ENCODE peak calls at places on chromosomes 12 and 14, in nine cellular contexts. One of them, this sample, is unnamed.

GRCh38 chr14:89029961-89030694 is 205.7 kb downstream of the TTC8 start:
- DNase-seq in GM23338: no peak
- DNase-seq in K562: no peak
- DNase-seq in keratinocyte: no peak
- DNase-seq in astrocyte: no peak
- DNase-seq in DND-41: no peak
- DNase-seq in fibroblast of lung: no peak
- DNase-seq in hepatocyte: no peak
- DNase-seq in HCT116: no peak
- DNase-seq in this sample: no peak

GRCh38 chr14:100419856-100420255 is 96.7 kb downstream of the SLC25A47 start:
- DNase-seq in GM23338: peak; percentile 63
- DNase-seq in K562: peak; percentile 32
- DNase-seq in keratinocyte: no peak
- DNase-seq in astrocyte: no peak
- DNase-seq in DND-41: no peak
- DNase-seq in fibroblast of lung: no peak
- DNase-seq in hepatocyte: no peak
- DNase-seq in HCT116: no peak
- DNase-seq in this sample: no peak

GRCh38 chr12:11814362-11814761 is 164.9 kb downstream of the ETV6 start:
- DNase-seq in GM23338: no peak
- DNase-seq in K562: no peak
- DNase-seq in keratinocyte: no peak
- DNase-seq in astrocyte: peak; percentile 84
- DNase-seq in DND-41: peak; percentile 75
- DNase-seq in fibroblast of lung: peak; percentile 89
- DNase-seq in hepatocyte: peak; percentile 34
- DNase-seq in HCT116: no peak
- DNase-seq in this sample: no peak

GRCh38 chr12:55704824-55705780 is 2.6 kb downstream of the ITGA7 start:
- DNase-seq in GM23338: no peak
- DNase-seq in K562: no peak
- DNase-seq in keratinocyte: no peak
- DNase-seq in astrocyte: no peak
- DNase-seq in DND-41: no peak
- DNase-seq in fibroblast of lung: no peak
- DNase-seq in hepatocyte: no peak
- DNase-seq in HCT116: no peak
- DNase-seq in this sample: no peak

GRCh38 chr12:110343921-110344555 is 59.5 kb downstream of the ANAPC7 start:
- DNase-seq in GM23338: no peak
- DNase-seq in K562: no peak
- DNase-seq in keratinocyte: no peak
- DNase-seq in astrocyte: no peak
- DNase-seq in DND-41: no peak
- DNase-seq in fibroblast of lung: no peak
- DNase-seq in hepatocyte: no peak
- DNase-seq in HCT116: no peak
- DNase-seq in this sample: no peak

GRCh38 chr12:75725505-75726120 is 214.2 kb upstream of the KRR1 start:
- DNase-seq in GM23338: no peak
- DNase-seq in K562: peak; percentile 13
- DNase-seq in keratinocyte: no peak
- DNase-seq in astrocyte: peak; percentile 71
- DNase-seq in DND-41: no peak
- DNase-seq in fibroblast of lung: peak; percentile 77
- DNase-seq in hepatocyte: no peak
- DNase-seq in HCT116: peak; percentile 89
- DNase-seq in this sample: no peak

GRCh38 chr14:52821805-52822250 is 30.4 kb upstream of the GNPNAT1 start:
- DNase-seq in GM23338: no peak
- DNase-seq in K562: no peak
- DNase-seq in keratinocyte: no peak
- DNase-seq in astrocyte: no peak
- DNase-seq in DND-41: no peak
- DNase-seq in fibroblast of lung: no peak
- DNase-seq in hepatocyte: peak; percentile 12
- DNase-seq in HCT116: no peak
- DNase-seq in this sample: no peak

GRCh38 chr12:97941686-97942354 is 479.2 kb downstream of the RMST start:
- DNase-seq in GM23338: no peak
- DNase-seq in K562: no peak
- DNase-seq in keratinocyte: no peak
- DNase-seq in astrocyte: no peak
- DNase-seq in DND-41: no peak
- DNase-seq in fibroblast of lung: no peak
- DNase-seq in hepatocyte: peak; percentile 16
- DNase-seq in HCT116: no peak
- DNase-seq in this sample: no peak

GRCh38 chr12:46556105-46556559 is 183.6 kb upstream of the SLC38A2 start:
- DNase-seq in GM23338: no peak
- DNase-seq in K562: no peak
- DNase-seq in keratinocyte: no peak
- DNase-seq in astrocyte: peak; percentile 99
- DNase-seq in DND-41: no peak
- DNase-seq in fibroblast of lung: peak; percentile 98
- DNase-seq in hepatocyte: no peak
- DNase-seq in HCT116: peak; percentile 84
- DNase-seq in this sample: peak; percentile 94

GRCh38 chr12:128791395-128792322 is 32.1 kb downstream of the SLC15A4 start:
- DNase-seq in GM23338: no peak
- DNase-seq in K562: no peak
- DNase-seq in keratinocyte: no peak
- DNase-seq in astrocyte: no peak
- DNase-seq in DND-41: no peak
- DNase-seq in fibroblast of lung: no peak
- DNase-seq in hepatocyte: no peak
- DNase-seq in HCT116: no peak
- DNase-seq in this sample: no peak

GRCh38 chr12:123903301-123904065 is 69.1 kb downstream of the CCDC92 start:
- DNase-seq in GM23338: no peak
- DNase-seq in K562: no peak
- DNase-seq in keratinocyte: no peak
- DNase-seq in astrocyte: no peak
- DNase-seq in DND-41: no peak
- DNase-seq in fibroblast of lung: no peak
- DNase-seq in hepatocyte: no peak
- DNase-seq in HCT116: no peak
- DNase-seq in this sample: no peak

GRCh38 chr12:24850486-24850885 is 98.4 kb downstream of the BCAT1 start:
- DNase-seq in GM23338: no peak
- DNase-seq in K562: no peak
- DNase-seq in keratinocyte: no peak
- DNase-seq in astrocyte: no peak
- DNase-seq in DND-41: no peak
- DNase-seq in fibroblast of lung: no peak
- DNase-seq in hepatocyte: no peak
- DNase-seq in HCT116: no peak
- DNase-seq in this sample: no peak

DNA sequence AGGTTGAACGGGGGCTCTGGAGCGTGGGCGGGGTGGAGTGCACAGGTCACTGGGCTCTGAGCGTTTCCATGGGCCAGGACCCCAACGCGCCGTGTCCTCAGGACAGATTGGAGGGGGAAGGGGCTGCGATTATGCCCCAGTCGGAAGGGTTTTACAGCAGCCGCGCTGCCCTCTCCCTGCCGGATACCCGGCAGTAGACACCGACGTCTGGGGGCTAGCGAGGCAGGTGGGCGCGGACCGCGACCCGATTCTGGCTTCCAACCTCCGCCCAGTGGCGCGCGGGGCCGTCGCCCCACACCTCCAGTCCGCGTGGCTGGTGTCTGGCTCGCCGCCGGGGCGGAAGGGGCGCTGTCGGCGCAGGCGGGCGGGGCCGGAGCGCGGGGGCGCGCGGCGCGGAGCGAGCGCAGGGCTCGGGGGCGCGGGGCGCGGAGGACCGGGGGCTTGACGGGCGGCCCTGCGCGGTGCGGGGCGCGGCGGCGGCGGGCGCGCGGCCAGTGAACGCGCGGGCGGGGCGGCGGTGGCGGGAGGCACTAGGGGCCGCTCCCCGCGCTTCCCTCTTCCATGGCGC is 2.4 kb upstream of the KIF26A start:
- DNase-seq in GM23338: no peak
- DNase-seq in K562: no peak
- DNase-seq in keratinocyte: no peak
- DNase-seq in astrocyte: no peak
- DNase-seq in DND-41: no peak
- DNase-seq in fibroblast of lung: no peak
- DNase-seq in hepatocyte: no peak
- DNase-seq in HCT116: no peak
- DNase-seq in this sample: no peak
- TF ChIP-seq EZH2 in GM23338: peak; percentile 58
- TF ChIP-seq EZH2 in K562: no peak
- TF ChIP-seq EZH2 in keratinocyte: peak; percentile 4
- TF ChIP-seq EZH2 in astrocyte: peak; percentile 63
- TF ChIP-seq EZH2 in DND-41: no peak
- TF ChIP-seq EZH2 in fibroblast of lung: no peak
- TF ChIP-seq EZH2 in hepatocyte: peak; percentile 60
- TF ChIP-seq EZH2 in HCT116: no peak
- TF ChIP-seq EZH2 in this sample: no peak

DNA sequence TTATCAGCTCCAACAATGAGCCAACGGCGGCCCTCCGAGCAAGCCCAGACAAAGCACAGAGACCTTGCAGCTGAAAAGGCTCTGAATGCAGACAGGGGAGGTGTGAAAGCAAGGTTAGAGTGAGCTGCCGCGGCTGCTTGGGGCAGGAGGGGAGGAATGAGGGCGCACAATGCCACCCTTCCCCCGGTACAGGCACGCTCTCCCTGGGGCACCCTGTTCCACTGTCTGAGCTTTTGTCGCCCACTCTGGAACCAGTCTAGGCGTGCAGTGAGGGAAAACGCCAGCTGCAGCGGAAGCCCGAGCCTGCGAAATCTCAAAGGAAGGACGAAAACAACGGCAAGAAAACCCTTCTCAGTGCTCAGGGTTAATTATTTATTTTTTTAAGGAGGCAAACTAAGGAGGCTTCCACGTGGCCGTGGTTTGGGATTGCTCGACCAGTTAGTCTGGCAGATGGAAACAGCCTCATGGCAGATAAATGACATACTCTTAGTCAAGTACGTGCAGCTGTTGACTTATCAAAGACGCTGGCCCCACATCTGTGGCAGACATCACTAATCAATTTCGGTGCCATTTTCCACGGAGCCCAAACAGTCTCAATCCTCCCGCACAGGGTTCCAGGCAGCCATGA is 66.2 kb downstream of the RBM19 start:
- DNase-seq in GM23338: peak; percentile 42
- DNase-seq in K562: no peak
- DNase-seq in keratinocyte: no peak
- DNase-seq in astrocyte: no peak
- DNase-seq in DND-41: no peak
- DNase-seq in fibroblast of lung: no peak
- DNase-seq in hepatocyte: no peak
- DNase-seq in HCT116: no peak
- DNase-seq in this sample: no peak
- H3K4me3 ChIP-seq in GM23338: no peak overlapping the region
- H3K4me3 ChIP-seq in K562: no peak overlapping the region
- H3K4me3 ChIP-seq in keratinocyte: peak overlapping the region; percentile 56
- H3K4me3 ChIP-seq in astrocyte: no peak overlapping the region
- H3K4me3 ChIP-seq in DND-41: no peak overlapping the region
- H3K4me3 ChIP-seq in fibroblast of lung: no peak overlapping the region
- H3K4me3 ChIP-seq in hepatocyte: no peak overlapping the region
- H3K4me3 ChIP-seq in HCT116: no peak overlapping the region
- H3K4me3 ChIP-seq in this sample: no peak overlapping the region

GRCh38 chr12:116135209-116135930 is 142.1 kb downstream of the MED13L start:
- DNase-seq in GM23338: no peak
- DNase-seq in K562: no peak
- DNase-seq in keratinocyte: peak; percentile 38
- DNase-seq in astrocyte: peak; percentile 73
- DNase-seq in DND-41: no peak
- DNase-seq in fibroblast of lung: peak; percentile 80
- DNase-seq in hepatocyte: no peak
- DNase-seq in HCT116: peak; percentile 40
- DNase-seq in this sample: peak; percentile 20

GRCh38 chr12:116138781-116139180 is 138.7 kb downstream of the MED13L start:
- DNase-seq in GM23338: no peak
- DNase-seq in K562: no peak
- DNase-seq in keratinocyte: no peak
- DNase-seq in astrocyte: peak; percentile 79
- DNase-seq in DND-41: no peak
- DNase-seq in fibroblast of lung: peak; percentile 84
- DNase-seq in hepatocyte: no peak
- DNase-seq in HCT116: no peak
- DNase-seq in this sample: no peak

GRCh38 chr12:116137318-116137717 is 140.2 kb downstream of the MED13L start:
- DNase-seq in GM23338: no peak
- DNase-seq in K562: no peak
- DNase-seq in keratinocyte: no peak
- DNase-seq in astrocyte: no peak
- DNase-seq in DND-41: no peak
- DNase-seq in fibroblast of lung: no peak
- DNase-seq in hepatocyte: no peak
- DNase-seq in HCT116: no peak
- DNase-seq in this sample: no peak

GRCh38 chr12:116138380-116138779 is 139.1 kb downstream of the MED13L start:
- DNase-seq in GM23338: peak; percentile 61
- DNase-seq in K562: no peak
- DNase-seq in keratinocyte: no peak
- DNase-seq in astrocyte: peak; percentile 75
- DNase-seq in DND-41: no peak
- DNase-seq in fibroblast of lung: peak; percentile 80
- DNase-seq in hepatocyte: peak; percentile 26
- DNase-seq in HCT116: no peak
- DNase-seq in this sample: no peak

DNA sequence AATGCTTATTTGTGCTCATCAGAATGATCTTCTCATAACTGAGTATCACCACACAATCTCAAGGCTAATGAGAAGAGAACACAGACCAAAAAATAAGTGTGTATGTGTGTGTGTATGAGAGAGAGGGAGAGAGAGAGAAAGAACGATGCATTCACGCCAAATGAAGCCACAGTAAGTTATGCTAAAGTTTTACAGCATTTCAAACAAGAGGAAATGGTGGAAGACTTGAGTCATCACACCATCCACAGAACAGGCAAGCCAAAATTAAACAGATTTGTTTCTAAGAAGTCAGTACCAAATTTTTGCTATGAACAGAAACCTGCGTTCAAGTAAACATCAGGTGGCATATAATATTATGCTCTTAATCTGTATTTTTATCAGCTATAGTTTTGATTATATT is 141.2 kb downstream of the MED13L start:
- DNase-seq in GM23338: no peak
- DNase-seq in K562: no peak
- DNase-seq in keratinocyte: no peak
- DNase-seq in astrocyte: peak; percentile 91
- DNase-seq in DND-41: no peak
- DNase-seq in fibroblast of lung: peak; percentile 93
- DNase-seq in hepatocyte: no peak
- DNase-seq in HCT116: no peak
- DNase-seq in this sample: no peak
- H3K4me2 ChIP-seq in GM23338: no peak overlapping the region
- H3K4me2 ChIP-seq in K562: no peak overlapping the region
- H3K4me2 ChIP-seq in keratinocyte: no peak overlapping the region
- H3K4me2 ChIP-seq in astrocyte: peak overlapping the region; percentile 56
- H3K4me2 ChIP-seq in DND-41: no peak overlapping the region
- H3K4me2 ChIP-seq in fibroblast of lung: peak overlapping the region; percentile 62
- H3K4me2 ChIP-seq in hepatocyte: no peak overlapping the region
- H3K4me2 ChIP-seq in HCT116: peak overlapping the region; percentile 34
- H3K4me2 ChIP-seq in this sample: no peak overlapping the region

DNA sequence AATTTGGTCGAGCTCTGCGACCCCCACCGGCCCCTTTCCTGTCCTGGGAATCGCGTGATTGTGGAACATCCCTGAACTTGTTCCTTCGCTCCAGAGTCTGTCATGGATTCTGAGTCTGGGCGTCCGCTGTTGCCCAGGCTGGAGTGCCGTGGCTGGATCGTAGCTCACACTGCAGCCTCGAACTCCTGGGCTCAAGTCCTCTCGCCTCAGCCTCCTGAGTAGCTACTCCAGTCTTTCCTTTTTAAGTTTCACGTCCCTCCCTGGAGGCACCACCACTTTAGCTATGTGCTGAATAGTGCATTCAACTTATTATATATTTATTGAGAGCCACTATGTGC is 698 bp downstream of the ACOT6 start:
- DNase-seq in GM23338: no peak
- DNase-seq in K562: no peak
- DNase-seq in keratinocyte: no peak
- DNase-seq in astrocyte: no peak
- DNase-seq in DND-41: no peak
- DNase-seq in fibroblast of lung: no peak
- DNase-seq in hepatocyte: no peak
- DNase-seq in HCT116: no peak
- DNase-seq in this sample: no peak
- TF ChIP-seq EZH2 in GM23338: no peak
- TF ChIP-seq EZH2 in K562: no peak
- TF ChIP-seq EZH2 in keratinocyte: no peak
- TF ChIP-seq EZH2 in astrocyte: no peak
- TF ChIP-seq EZH2 in DND-41: no peak
- TF ChIP-seq EZH2 in fibroblast of lung: no peak
- TF ChIP-seq EZH2 in hepatocyte: no peak
- TF ChIP-seq EZH2 in HCT116: no peak
- TF ChIP-seq EZH2 in this sample: no peak